ENCODE peak calls at places on chromosomes 1 and 21, in seven cellular contexts. X, B, V, T, S, Z and R are unnamed samples.

GRCh38 chr1:56434659-56435202 is 144.6 kb downstream of the PLPP3 start:
- DNase-seq in X (no peak), B (no peak), V (no peak), T (no peak), S (no peak), Z (peak), R (no peak)

GRCh38 chr1:187396226-187396625 is 567.5 kb downstream of the PLA2G4A start:
- DNase-seq in X (no peak), B (no peak), V (no peak), T (peak), S (no peak), Z (no peak), R (no peak)

GRCh38 chr1:28955930-28956552 is 41.7 kb downstream of the EPB41 start:
- DNase-seq in X (no peak), B (no peak), V (no peak), T (peak), S (peak), Z (no peak), R (no peak)

GRCh38 chr1:41431490-41432350 is 52.8 kb downstream of the EDN2 start:
- DNase-seq in X (no peak), B (no peak), V (no peak), T (no peak), S (no peak), Z (no peak), R (no peak)

GRCh38 chr1:47686731-47687617 is 249.1 kb downstream of the FOXD2 start:
- DNase-seq in X (peak), B (no peak), V (no peak), T (no peak), S (no peak), Z (peak), R (no peak)

GRCh38 chr1:28577052-28577678 is 14.9 kb upstream of the RAB42 start:
- DNase-seq in X (no peak), B (no peak), V (no peak), T (no peak), S (peak), Z (no peak), R (peak)

GRCh38 chr1:84353665-84354064 is 44.6 kb upstream of the DNASE2B start:
- DNase-seq in X (no peak), B (no peak), V (no peak), T (no peak), S (no peak), Z (no peak), R (no peak)

GRCh38 chr1:236907205-236907604 is 97.0 kb downstream of the MT1HL1 start:
- DNase-seq in X (no peak), B (no peak), V (no peak), T (no peak), S (no peak), Z (no peak), R (peak)

GRCh38 chr1:34736711-34737110 is 18.1 kb upstream of the GJB5 start:
- DNase-seq in X (no peak), B (no peak), V (no peak), T (no peak), S (no peak), Z (no peak), R (no peak)

GRCh38 chr1:111559736-111560279 is 56.4 kb upstream of the ADORA3 start:
- DNase-seq in X (no peak), B (no peak), V (no peak), T (peak), S (peak), Z (no peak), R (no peak)

GRCh38 chr21:36887983-36888382 is 78.5 kb downstream of the HLCS start:
- DNase-seq in X (no peak), B (no peak), V (no peak), T (no peak), S (no peak), Z (no peak), R (no peak)

GRCh38 chr1:68496680-68497357 is at the start of gene DEPDC1:
- DNase-seq in X (peak), B (peak), V (peak), T (peak), S (peak), Z (peak), R (peak)

GRCh38 chr1:46198026-46198826 is at the start of gene POMGNT1:
- DNase-seq in X (peak), B (peak), V (peak), T (peak), S (peak), Z (peak), R (peak)

GRCh38 chr1:152886090-152886489 is 8.0 kb downstream of the SMCP start:
- DNase-seq in X (no peak), B (no peak), V (no peak), T (no peak), S (no peak), Z (no peak), R (no peak)

GRCh38 chr1:156589546-156589945 is 2.0 kb upstream of the NAXE start:
- DNase-seq in X (no peak), B (no peak), V (no peak), T (no peak), S (no peak), Z (no peak), R (no peak)

GRCh38 chr1:151837841-151838490 is 1.7 kb downstream of the C2CD4D start:
- DNase-seq in X (peak), B (no peak), V (no peak), T (no peak), S (no peak), Z (peak), R (no peak)

GRCh38 chr1:113027008-113027407 is 46.0 kb upstream of the LRIG2 start:
- DNase-seq in X (no peak), B (peak), V (no peak), T (no peak), S (no peak), Z (no peak), R (no peak)

GRCh38 chr1:200359610-200360163 is 50.1 kb downstream of the ZNF281 start:
- DNase-seq in X (no peak), B (no peak), V (no peak), T (peak), S (peak), Z (no peak), R (no peak)